ENCODE peak calls at places on chromosome 16, in nine cellular contexts. K is HT-29; W is body of pancreas; G is uterus; M is cardiac muscle cell; E is GM04504; V is neural crest cell; Q is fibroblast of the aortic adventitia; O is stimulated activated naive CD4-positive, alpha-beta T cell. I is an unnamed sample.

GRCh38 chr16:89910717-89911354 is 7.8 kb upstream of the MC1R start:
- DNase-seq in K (no peak), W (no peak), G (no peak), M (no peak), E (no peak), V (no peak), Q (no peak), O (no peak), I (no peak)

GRCh38 chr16:54066451-54067056 is 220.0 kb downstream of the IRX3 start:
- DNase-seq in K (peak), W (peak), G (no peak), M (no peak), E (no peak), V (no peak), Q (no peak), O (no peak), I (no peak)

GRCh38 chr16:55144656-55145055 is 179.3 kb upstream of the IRX6 start:
- DNase-seq in K (no peak), W (no peak), G (no peak), M (no peak), E (no peak), V (no peak), Q (no peak), O (no peak), I (no peak)

GRCh38 chr16:87099001-87099740 is 218.0 kb downstream of the C16orf95 start:
- DNase-seq in K (no peak), W (peak), G (no peak), M (no peak), E (no peak), V (peak), Q (no peak), O (no peak), I (no peak)

GRCh38 chr16:86035906-86036305 is 136.9 kb downstream of the IRF8 start:
- DNase-seq in K (no peak), W (no peak), G (no peak), M (no peak), E (no peak), V (no peak), Q (no peak), O (no peak), I (peak)

GRCh38 chr16:27641260-27641659 is 91.3 kb downstream of the KATNIP start:
- DNase-seq in K (no peak), W (no peak), G (no peak), M (no peak), E (no peak), V (no peak), Q (no peak), O (no peak), I (no peak)

GRCh38 chr16:55297062-55297909 is 26.7 kb upstream of the IRX6 start:
- DNase-seq in K (no peak), W (no peak), G (no peak), M (no peak), E (no peak), V (no peak), Q (peak), O (no peak), I (peak)

GRCh38 chr16:11076259-11077018 is 132.1 kb downstream of the CLEC16A start:
- DNase-seq in K (no peak), W (no peak), G (no peak), M (no peak), E (no peak), V (no peak), Q (no peak), O (no peak), I (no peak)

GRCh38 chr16:27892879-27893278 is 170.6 kb downstream of the GSG1L start:
- DNase-seq in K (peak), W (no peak), G (no peak), M (no peak), E (no peak), V (no peak), Q (no peak), O (no peak), I (no peak)

GRCh38 chr16:89201467-89202377 is 1.4 kb upstream of the SLC22A31 start:
- DNase-seq in K (no peak), W (peak), G (peak), M (peak), E (no peak), V (peak), Q (peak), O (peak), I (peak)

GRCh38 chr16:22933173-22933572 is 119.2 kb downstream of the HS3ST2 start:
- DNase-seq in K (no peak), W (no peak), G (no peak), M (peak), E (no peak), V (no peak), Q (no peak), O (no peak), I (no peak)

GRCh38 chr16:11136600-11136999 is 119.4 kb downstream of the SOCS1 start:
- DNase-seq in K (no peak), W (no peak), G (no peak), M (no peak), E (peak), V (no peak), Q (peak), O (no peak), I (no peak)

GRCh38 chr16:15807603-15808009 is 49.2 kb downstream of the MYH11 start:
- DNase-seq in K (no peak), W (no peak), G (peak), M (no peak), E (no peak), V (no peak), Q (peak), O (no peak), I (no peak)

I was measured in kidney.